ENCODE peak calls at places on chromosome 5, in ten cellular contexts. S is SIG-M5; L is stimulated activated naive CD4-positive, alpha-beta T cell treated with Interleukin-2 at 50 U/mL for 16 hours; F is CD8-positive, alpha-beta T cell; T is GM03348; E is NCI-H345; B is AG08395; I is right atrium auricular region; G is ecto neural progenitor cell; Y is GOT3. R is an unnamed sample.

GRCh38 chr5:176737001-176737745 is 73.2 kb upstream of the UNC5A start:
- DNase-seq in S (no peak), L (no peak), F (no peak), T (no peak), E (no peak), B (no peak), I (no peak), G (peak), Y (no peak), R (no peak)

GRCh38 chr5:124906339-124907097 is 160.1 kb upstream of the ZNF608 start:
- DNase-seq in S (no peak), L (no peak), F (no peak), T (peak), E (peak), B (peak), I (peak), G (no peak), Y (no peak), R (peak)

GRCh38 chr5:122756263-122756911 is 18.5 kb upstream of the SNX2 start:
- DNase-seq in S (peak), L (no peak), F (no peak), T (peak), E (no peak), B (peak), I (no peak), G (no peak), Y (no peak), R (peak)

GRCh38 chr5:92500752-92501151 is 1080.3 kb downstream of the NR2F1-AS1 start:
- DNase-seq in S (no peak), L (no peak), F (no peak), T (no peak), E (no peak), B (no peak), I (no peak), G (no peak), Y (no peak), R (no peak)

GRCh38 chr5:172749881-172750608 is 20.9 kb downstream of the DUSP1 start:
- DNase-seq in S (no peak), L (no peak), F (no peak), T (no peak), E (no peak), B (peak), I (no peak), G (no peak), Y (no peak), R (no peak)

GRCh38 chr5:150054569-150054968 is 31.8 kb downstream of the CSF1R start:
- DNase-seq in S (no peak), L (no peak), F (no peak), T (no peak), E (no peak), B (no peak), I (no peak), G (no peak), Y (no peak), R (no peak)

GRCh38 chr5:177232761-177233160 is 70.8 kb downstream of the RAB24 start:
- DNase-seq in S (no peak), L (no peak), F (no peak), T (peak), E (no peak), B (peak), I (no peak), G (no peak), Y (no peak), R (peak)

GRCh38 chr5:153896117-153896516 is 142.6 kb downstream of the FAM114A2 start:
- DNase-seq in S (no peak), L (no peak), F (no peak), T (peak), E (no peak), B (peak), I (no peak), G (no peak), Y (no peak), R (no peak)

GRCh38 chr5:28632607-28633006 is 1594.2 kb upstream of the CDH9 start:
- DNase-seq in S (no peak), L (no peak), F (no peak), T (no peak), E (no peak), B (no peak), I (no peak), G (no peak), Y (no peak), R (no peak)

GRCh38 chr5:173793677-173794570 is 94.2 kb upstream of the CPEB4 start:
- DNase-seq in S (no peak), L (no peak), F (no peak), T (no peak), E (peak), B (no peak), I (no peak), G (no peak), Y (no peak), R (no peak)

GRCh38 chr5:95984287-95984938 is 22.8 kb upstream of the ELL2 start:
- DNase-seq in S (no peak), L (no peak), F (no peak), T (peak), E (no peak), B (peak), I (no peak), G (no peak), Y (no peak), R (no peak)

GRCh38 chr5:98424681-98425454 is 348.6 kb upstream of the RGMB start:
- DNase-seq in S (no peak), L (no peak), F (no peak), T (peak), E (no peak), B (peak), I (no peak), G (no peak), Y (no peak), R (no peak)

GRCh38 chr5:88842784-88843183 is 40.2 kb downstream of the MEF2C start:
- DNase-seq in S (no peak), L (no peak), F (no peak), T (no peak), E (no peak), B (no peak), I (no peak), G (no peak), Y (no peak), R (no peak)

GRCh38 chr5:52760695-52761366 is 26.9 kb upstream of the ITGA1 start:
- DNase-seq in S (no peak), L (peak), F (no peak), T (no peak), E (no peak), B (no peak), I (no peak), G (no peak), Y (no peak), R (no peak)

GRCh38 chr5:78691073-78691960 is 42.7 kb upstream of the LHFPL2 start:
- DNase-seq in S (no peak), L (no peak), F (no peak), T (no peak), E (peak), B (no peak), I (no peak), G (no peak), Y (no peak), R (no peak)

GRCh38 chr5:4905674-4906528 is 234.2 kb upstream of the ADAMTS16 start:
- DNase-seq in S (no peak), L (no peak), F (no peak), T (no peak), E (no peak), B (no peak), I (no peak), G (no peak), Y (no peak), R (peak)

GRCh38 chr5:96714951-96715451 is 52.8 kb downstream of the CAST start:
- DNase-seq in S (no peak), L (peak), F (peak), T (peak), E (peak), B (peak), I (no peak), G (no peak), Y (no peak), R (no peak)

GRCh38 chr5:93512799-93513198 is 68.2 kb downstream of the NR2F1-AS1 start:
- DNase-seq in S (no peak), L (no peak), F (no peak), T (peak), E (no peak), B (peak), I (no peak), G (no peak), Y (no peak), R (no peak)

GRCh38 chr5:145237843-145238242 is 597.3 kb downstream of the PRELID2 start:
- DNase-seq in S (no peak), L (no peak), F (no peak), T (no peak), E (peak), B (no peak), I (no peak), G (peak), Y (no peak), R (peak)

GRCh38 chr5:119527346-119527745 is 75.0 kb downstream of the HSD17B4 start:
- DNase-seq in S (no peak), L (no peak), F (no peak), T (no peak), E (no peak), B (no peak), I (no peak), G (no peak), Y (no peak), R (peak)

GRCh38 chr5:179193746-179194145 is 133.6 kb downstream of the ZNF354C start:
- DNase-seq in S (no peak), L (no peak), F (no peak), T (no peak), E (no peak), B (no peak), I (no peak), G (no peak), Y (no peak), R (no peak)

GRCh38 chr5:119743927-119744326 is 114.6 kb downstream of the FAM170A start:
- DNase-seq in S (no peak), L (no peak), F (no peak), T (no peak), E (peak), B (peak), I (no peak), G (no peak), Y (no peak), R (no peak)

GRCh38 chr5:1824903-1825841 is 24.0 kb downstream of the NDUFS6 start:
- DNase-seq in S (no peak), L (no peak), F (no peak), T (no peak), E (no peak), B (no peak), I (no peak), G (no peak), Y (no peak), R (no peak)

GRCh38 chr5:68845121-68845520 is 248.7 kb upstream of the SLC30A5 start:
- DNase-seq in S (no peak), L (no peak), F (no peak), T (no peak), E (no peak), B (peak), I (no peak), G (no peak), Y (no peak), R (no peak)

GRCh38 chr5:37109338-37109737 is 139.8 kb downstream of the CPLANE1 start:
- DNase-seq in S (no peak), L (no peak), F (no peak), T (no peak), E (no peak), B (no peak), I (no peak), G (no peak), Y (no peak), R (no peak)

GRCh38 chr5:10607666-10608442 is 44.0 kb downstream of the ANKRD33B start:
- DNase-seq in S (peak), L (no peak), F (no peak), T (peak), E (no peak), B (peak), I (peak), G (peak), Y (no peak), R (no peak)

GRCh38 chr5:132526290-132526973 is 16.9 kb downstream of the IL5 start:
- DNase-seq in S (no peak), L (no peak), F (no peak), T (peak), E (peak), B (peak), I (no peak), G (peak), Y (no peak), R (peak)

GRCh38 chr5:110514030-110514429 is 212.4 kb downstream of the TMEM232 start:
- DNase-seq in S (no peak), L (no peak), F (no peak), T (no peak), E (no peak), B (no peak), I (no peak), G (no peak), Y (no peak), R (no peak)

GRCh38 chr5:177997846-177998245 is 1.8 kb upstream of the PROP1 start:
- DNase-seq in S (no peak), L (no peak), F (no peak), T (no peak), E (no peak), B (no peak), I (peak), G (peak), Y (no peak), R (no peak)

GRCh38 chr5:1511037-1511436 is 12.7 kb downstream of the LPCAT1 start:
- DNase-seq in S (no peak), L (no peak), F (no peak), T (no peak), E (no peak), B (no peak), I (peak), G (no peak), Y (no peak), R (peak)

GRCh38 chr5:109656829-109657228 is 32.9 kb upstream of the MAN2A1 start:
- DNase-seq in S (peak), L (no peak), F (no peak), T (peak), E (no peak), B (peak), I (peak), G (no peak), Y (no peak), R (peak)

GRCh38 chr5:135448796-135449507 is 1.8 kb upstream of the DCANP1 start:
- DNase-seq in S (no peak), L (no peak), F (no peak), T (peak), E (no peak), B (no peak), I (no peak), G (no peak), Y (no peak), R (no peak)

GRCh38 chr5:7916171-7916804 is 47.3 kb downstream of the MTRR start:
- DNase-seq in S (no peak), L (no peak), F (no peak), T (no peak), E (no peak), B (no peak), I (no peak), G (no peak), Y (no peak), R (no peak)

GRCh38 chr5:105168806-105169205 is 1606.2 kb upstream of the NUDT12 start:
- DNase-seq in S (no peak), L (no peak), F (no peak), T (no peak), E (no peak), B (no peak), I (no peak), G (no peak), Y (no peak), R (peak)

GRCh38 chr5:159873680-159874079 is 42.6 kb upstream of the ADRA1B start:
- DNase-seq in S (no peak), L (no peak), F (no peak), T (peak), E (no peak), B (no peak), I (no peak), G (no peak), Y (no peak), R (no peak)

R was measured in MG63.